ENCODE peak calls at places on chromosomes 5 and 9, in five cellular contexts. A is astrocyte of the spinal cord, N is endodermal cell, B is hypothalamus, H is NCI-H2081. F is an unnamed sample.

GRCh38 chr9:73683862-73684591 is 532.4 kb downstream of the ANXA1 start:
- DNase-seq in A (peak; percentile 71), N (no peak), B (no peak), H (peak; percentile 33), F (peak; percentile 23)

GRCh38 chr5:117488976-117489500 is 914.4 kb upstream of the SEMA6A start:
- DNase-seq in A (no peak), N (no peak), B (no peak), H (peak; percentile 3), F (no peak)

GRCh38 chr5:68305223-68305865 is 89.8 kb downstream of the PIK3R1 start:
- DNase-seq in A (no peak), N (no peak), B (no peak), H (no peak), F (no peak)

GRCh38 chr9:129685220-129685932 is 19.9 kb downstream of the PRRX2 start:
- DNase-seq in A (no peak), N (no peak), B (no peak), H (no peak), F (no peak)

GRCh38 chr9:133527444-133527920 is 2.7 kb upstream of the MYMK start:
- DNase-seq in A (no peak), N (peak; percentile 58), B (peak; percentile 8), H (no peak), F (no peak)

GRCh38 chr5:53378590-53379247 is 101.7 kb upstream of the FST start:
- DNase-seq in A (peak; percentile 72), N (no peak), B (no peak), H (no peak), F (no peak)

GRCh38 chr9:129910628-129911567 is 75.6 kb downstream of the USP20 start:
- DNase-seq in A (peak; percentile 99), N (no peak), B (no peak), H (no peak), F (no peak)

GRCh38 chr5:179163236-179164155 is 103.3 kb downstream of the ZNF354C start:
- DNase-seq in A (no peak), N (no peak), B (no peak), H (no peak), F (no peak)

GRCh38 chr5:151155149-151155776 is 2.3 kb downstream of the ANXA6 start:
- DNase-seq in A (no peak), N (no peak), B (no peak), H (no peak), F (no peak)

GRCh38 chr9:2608276-2608675 is 13.3 kb upstream of the VLDLR start:
- DNase-seq in A (no peak), N (no peak), B (no peak), H (no peak), F (no peak)

GRCh38 chr9:127915801-127916664 is 808 bp downstream of the ST6GALNAC4 start:
- DNase-seq in A (no peak), N (peak; percentile 59), B (peak; percentile 24), H (peak; percentile 42), F (no peak)

GRCh38 chr5:143402464-143403356 is 776 bp downstream of the NR3C1 start:
- DNase-seq in A (peak; percentile 68), N (peak; percentile 84), B (peak; percentile 43), H (no peak), F (peak; percentile 39)

GRCh38 chr5:94243612-94244011 is 374.8 kb downstream of the KIAA0825 start:
- DNase-seq in A (peak; percentile 60), N (no peak), B (no peak), H (no peak), F (no peak)

GRCh38 chr9:114004221-114004716 is 73.8 kb downstream of the AMBP start:
- DNase-seq in A (peak; percentile 38), N (peak; percentile 22), B (no peak), H (no peak), F (no peak)

GRCh38 chr9:93896496-93897033 is 58.6 kb downstream of the BARX1 start:
- DNase-seq in A (no peak), N (peak; percentile 26), B (no peak), H (no peak), F (no peak)

GRCh38 chr9:114155967-114156294 is 594 bp downstream of the COL27A1 start:
- DNase-seq in A (no peak), N (peak; percentile 78), B (no peak), H (no peak), F (peak; percentile 62)

GRCh38 chr9:136339173-136339957 is 12.0 kb downstream of the GPSM1 start:
- DNase-seq in A (peak; percentile 59), N (peak; percentile 92), B (peak; percentile 21), H (no peak), F (peak; percentile 89)

GRCh38 chr9:135146766-135147472 is 59.5 kb downstream of the OLFM1 start:
- DNase-seq in A (no peak), N (no peak), B (peak; percentile 20), H (no peak), F (no peak)

GRCh38 chr9:18543406-18543965 is 69.5 kb downstream of the ADAMTSL1 start:
- DNase-seq in A (peak; percentile 87), N (no peak), B (no peak), H (no peak), F (no peak)

GRCh38 chr5:78483809-78484521 is 123.5 kb downstream of the SCAMP1 start:
- DNase-seq in A (peak; percentile 45), N (no peak), B (no peak), H (no peak), F (no peak)

GRCh38 chr5:137071526-137071925 is 427.6 kb downstream of the SPOCK1 start:
- DNase-seq in A (no peak), N (no peak), B (no peak), H (no peak), F (no peak)

GRCh38 chr5:94969174-94969573 is 315.7 kb downstream of the MCTP1 start:
- DNase-seq in A (peak; percentile 69), N (no peak), B (no peak), H (peak; percentile 8), F (no peak)

GRCh38 chr9:93672622-93673270 is 96.4 kb downstream of the PHF2 start:
- DNase-seq in A (no peak), N (no peak), B (no peak), H (no peak), F (no peak)

GRCh38 chr5:98927242-98927987 is 1.4 kb downstream of the CHD1 start:
- DNase-seq in A (peak; percentile 72), N (peak; percentile 50), B (no peak), H (peak; percentile 8), F (peak; percentile 41)

GRCh38 chr9:128027166-128027539 is 40.0 kb downstream of the NAIF1 start:
- DNase-seq in A (no peak), N (no peak), B (no peak), H (no peak), F (no peak)